ENCODE peak calls at places on chromosomes 1 and 21, in eight cellular contexts. One of them, this sample, is unnamed.

GRCh38 chr1:119068427-119068826 is 72.0 kb downstream of the WARS2 start:
- DNase-seq in naive B cell: no peak
- DNase-seq in stimulated activated CD8-positive, alpha-beta memory T cell treated with anti-CD3 and anti-CD28 coated beads, Interleukin-7, amount 100 ng/mL, for 1 hour: no peak
- DNase-seq in natural killer cell: no peak
- DNase-seq in GDM1: no peak
- DNase-seq in hippocampal formation: no peak
- DNase-seq in HTR-8/SVneo: no peak
- DNase-seq in left ventricle myocardium inferior: no peak
- DNase-seq in this sample: no peak

GRCh38 chr1:39688706-39689105 is 2.5 kb downstream of the HPCAL4 start:
- DNase-seq in naive B cell: no peak
- DNase-seq in stimulated activated CD8-positive, alpha-beta memory T cell treated with anti-CD3 and anti-CD28 coated beads, Interleukin-7, amount 100 ng/mL, for 1 hour: no peak
- DNase-seq in natural killer cell: no peak
- DNase-seq in GDM1: no peak
- DNase-seq in hippocampal formation: no peak
- DNase-seq in HTR-8/SVneo: no peak
- DNase-seq in left ventricle myocardium inferior: no peak
- DNase-seq in this sample: no peak

GRCh38 chr1:92953491-92953890 is 7.8 kb downstream of the DIPK1A start:
- DNase-seq in naive B cell: peak
- DNase-seq in stimulated activated CD8-positive, alpha-beta memory T cell treated with anti-CD3 and anti-CD28 coated beads, Interleukin-7, amount 100 ng/mL, for 1 hour: no peak
- DNase-seq in natural killer cell: no peak
- DNase-seq in GDM1: no peak
- DNase-seq in hippocampal formation: no peak
- DNase-seq in HTR-8/SVneo: no peak
- DNase-seq in left ventricle myocardium inferior: no peak
- DNase-seq in this sample: no peak

GRCh38 chr21:36029309-36029708 is 31.0 kb downstream of the SETD4 start:
- DNase-seq in naive B cell: no peak
- DNase-seq in stimulated activated CD8-positive, alpha-beta memory T cell treated with anti-CD3 and anti-CD28 coated beads, Interleukin-7, amount 100 ng/mL, for 1 hour: no peak
- DNase-seq in natural killer cell: no peak
- DNase-seq in GDM1: no peak
- DNase-seq in hippocampal formation: no peak
- DNase-seq in HTR-8/SVneo: no peak
- DNase-seq in left ventricle myocardium inferior: no peak
- DNase-seq in this sample: no peak

GRCh38 chr1:155455588-155456195 is 106.9 kb downstream of the ASH1L start:
- DNase-seq in naive B cell: no peak
- DNase-seq in stimulated activated CD8-positive, alpha-beta memory T cell treated with anti-CD3 and anti-CD28 coated beads, Interleukin-7, amount 100 ng/mL, for 1 hour: no peak
- DNase-seq in natural killer cell: no peak
- DNase-seq in GDM1: no peak
- DNase-seq in hippocampal formation: no peak
- DNase-seq in HTR-8/SVneo: no peak
- DNase-seq in left ventricle myocardium inferior: no peak
- DNase-seq in this sample: no peak

GRCh38 chr1:41758904-41759548 is 159.7 kb downstream of the HIVEP3 start:
- DNase-seq in naive B cell: no peak
- DNase-seq in stimulated activated CD8-positive, alpha-beta memory T cell treated with anti-CD3 and anti-CD28 coated beads, Interleukin-7, amount 100 ng/mL, for 1 hour: no peak
- DNase-seq in natural killer cell: no peak
- DNase-seq in GDM1: no peak
- DNase-seq in hippocampal formation: no peak
- DNase-seq in HTR-8/SVneo: peak
- DNase-seq in left ventricle myocardium inferior: no peak
- DNase-seq in this sample: no peak

GRCh38 chr1:87766737-87767136 is 438.1 kb downstream of the LMO4 start:
- DNase-seq in naive B cell: no peak
- DNase-seq in stimulated activated CD8-positive, alpha-beta memory T cell treated with anti-CD3 and anti-CD28 coated beads, Interleukin-7, amount 100 ng/mL, for 1 hour: no peak
- DNase-seq in natural killer cell: no peak
- DNase-seq in GDM1: no peak
- DNase-seq in hippocampal formation: no peak
- DNase-seq in HTR-8/SVneo: no peak
- DNase-seq in left ventricle myocardium inferior: no peak
- DNase-seq in this sample: no peak

GRCh38 chr1:160061376-160062100 is 8.4 kb downstream of the KCNJ10 start:
- DNase-seq in naive B cell: no peak
- DNase-seq in stimulated activated CD8-positive, alpha-beta memory T cell treated with anti-CD3 and anti-CD28 coated beads, Interleukin-7, amount 100 ng/mL, for 1 hour: no peak
- DNase-seq in natural killer cell: no peak
- DNase-seq in GDM1: no peak
- DNase-seq in hippocampal formation: peak
- DNase-seq in HTR-8/SVneo: peak
- DNase-seq in left ventricle myocardium inferior: no peak
- DNase-seq in this sample: no peak

GRCh38 chr1:88678405-88678804 is 5.7 kb upstream of the PKN2 start:
- DNase-seq in naive B cell: no peak
- DNase-seq in stimulated activated CD8-positive, alpha-beta memory T cell treated with anti-CD3 and anti-CD28 coated beads, Interleukin-7, amount 100 ng/mL, for 1 hour: no peak
- DNase-seq in natural killer cell: no peak
- DNase-seq in GDM1: no peak
- DNase-seq in hippocampal formation: no peak
- DNase-seq in HTR-8/SVneo: no peak
- DNase-seq in left ventricle myocardium inferior: no peak
- DNase-seq in this sample: no peak

GRCh38 chr1:54375331-54376084 is 30.7 kb downstream of the SSBP3 start:
- DNase-seq in naive B cell: no peak
- DNase-seq in stimulated activated CD8-positive, alpha-beta memory T cell treated with anti-CD3 and anti-CD28 coated beads, Interleukin-7, amount 100 ng/mL, for 1 hour: no peak
- DNase-seq in natural killer cell: no peak
- DNase-seq in GDM1: no peak
- DNase-seq in hippocampal formation: no peak
- DNase-seq in HTR-8/SVneo: no peak
- DNase-seq in left ventricle myocardium inferior: no peak
- DNase-seq in this sample: no peak

GRCh38 chr1:6491966-6492365 is 499 bp upstream of the PLEKHG5 start:
- DNase-seq in naive B cell: no peak
- DNase-seq in stimulated activated CD8-positive, alpha-beta memory T cell treated with anti-CD3 and anti-CD28 coated beads, Interleukin-7, amount 100 ng/mL, for 1 hour: no peak
- DNase-seq in natural killer cell: no peak
- DNase-seq in GDM1: no peak
- DNase-seq in hippocampal formation: no peak
- DNase-seq in HTR-8/SVneo: no peak
- DNase-seq in left ventricle myocardium inferior: no peak
- DNase-seq in this sample: no peak

GRCh38 chr1:7932524-7933149 is 8.0 kb downstream of the TNFRSF9 start:
- DNase-seq in naive B cell: no peak
- DNase-seq in stimulated activated CD8-positive, alpha-beta memory T cell treated with anti-CD3 and anti-CD28 coated beads, Interleukin-7, amount 100 ng/mL, for 1 hour: no peak
- DNase-seq in natural killer cell: no peak
- DNase-seq in GDM1: no peak
- DNase-seq in hippocampal formation: no peak
- DNase-seq in HTR-8/SVneo: no peak
- DNase-seq in left ventricle myocardium inferior: no peak
- DNase-seq in this sample: no peak

GRCh38 chr1:98677288-98677687 is 15.8 kb downstream of the SNX7 start:
- DNase-seq in naive B cell: no peak
- DNase-seq in stimulated activated CD8-positive, alpha-beta memory T cell treated with anti-CD3 and anti-CD28 coated beads, Interleukin-7, amount 100 ng/mL, for 1 hour: no peak
- DNase-seq in natural killer cell: no peak
- DNase-seq in GDM1: no peak
- DNase-seq in hippocampal formation: no peak
- DNase-seq in HTR-8/SVneo: peak
- DNase-seq in left ventricle myocardium inferior: no peak
- DNase-seq in this sample: no peak

GRCh38 chr1:23591460-23592208 is 32.3 kb upstream of the ID3 start:
- DNase-seq in naive B cell: peak
- DNase-seq in stimulated activated CD8-positive, alpha-beta memory T cell treated with anti-CD3 and anti-CD28 coated beads, Interleukin-7, amount 100 ng/mL, for 1 hour: no peak
- DNase-seq in natural killer cell: no peak
- DNase-seq in GDM1: peak
- DNase-seq in hippocampal formation: no peak
- DNase-seq in HTR-8/SVneo: no peak
- DNase-seq in left ventricle myocardium inferior: no peak
- DNase-seq in this sample: no peak

GRCh38 chr1:174445817-174446216 is 1.9 kb upstream of the GPR52 start:
- DNase-seq in naive B cell: no peak
- DNase-seq in stimulated activated CD8-positive, alpha-beta memory T cell treated with anti-CD3 and anti-CD28 coated beads, Interleukin-7, amount 100 ng/mL, for 1 hour: no peak
- DNase-seq in natural killer cell: no peak
- DNase-seq in GDM1: no peak
- DNase-seq in hippocampal formation: no peak
- DNase-seq in HTR-8/SVneo: no peak
- DNase-seq in left ventricle myocardium inferior: no peak
- DNase-seq in this sample: no peak

GRCh38 chr1:73761559-73761958 is 436.4 kb downstream of the LRRIQ3 start:
- DNase-seq in naive B cell: no peak
- DNase-seq in stimulated activated CD8-positive, alpha-beta memory T cell treated with anti-CD3 and anti-CD28 coated beads, Interleukin-7, amount 100 ng/mL, for 1 hour: no peak
- DNase-seq in natural killer cell: no peak
- DNase-seq in GDM1: no peak
- DNase-seq in hippocampal formation: no peak
- DNase-seq in HTR-8/SVneo: no peak
- DNase-seq in left ventricle myocardium inferior: no peak
- DNase-seq in this sample: no peak

GRCh38 chr1:108570128-108570527 is 10.2 kb downstream of the EEIG2 start:
- DNase-seq in naive B cell: no peak
- DNase-seq in stimulated activated CD8-positive, alpha-beta memory T cell treated with anti-CD3 and anti-CD28 coated beads, Interleukin-7, amount 100 ng/mL, for 1 hour: no peak
- DNase-seq in natural killer cell: no peak
- DNase-seq in GDM1: peak
- DNase-seq in hippocampal formation: peak
- DNase-seq in HTR-8/SVneo: no peak
- DNase-seq in left ventricle myocardium inferior: no peak
- DNase-seq in this sample: no peak

GRCh38 chr1:204288061-204288588 is 71.6 kb downstream of the PLEKHA6 start:
- DNase-seq in naive B cell: no peak
- DNase-seq in stimulated activated CD8-positive, alpha-beta memory T cell treated with anti-CD3 and anti-CD28 coated beads, Interleukin-7, amount 100 ng/mL, for 1 hour: no peak
- DNase-seq in natural killer cell: no peak
- DNase-seq in GDM1: peak
- DNase-seq in hippocampal formation: no peak
- DNase-seq in HTR-8/SVneo: peak
- DNase-seq in left ventricle myocardium inferior: peak
- DNase-seq in this sample: no peak

GRCh38 chr1:115426271-115426771 is 88.3 kb upstream of the NGF start:
- DNase-seq in naive B cell: no peak
- DNase-seq in stimulated activated CD8-positive, alpha-beta memory T cell treated with anti-CD3 and anti-CD28 coated beads, Interleukin-7, amount 100 ng/mL, for 1 hour: no peak
- DNase-seq in natural killer cell: no peak
- DNase-seq in GDM1: peak
- DNase-seq in hippocampal formation: no peak
- DNase-seq in HTR-8/SVneo: peak
- DNase-seq in left ventricle myocardium inferior: peak
- DNase-seq in this sample: no peak

GRCh38 chr1:231929311-231929710 is 302.7 kb downstream of the DISC1 start:
- DNase-seq in naive B cell: no peak
- DNase-seq in stimulated activated CD8-positive, alpha-beta memory T cell treated with anti-CD3 and anti-CD28 coated beads, Interleukin-7, amount 100 ng/mL, for 1 hour: no peak
- DNase-seq in natural killer cell: no peak
- DNase-seq in GDM1: no peak
- DNase-seq in hippocampal formation: no peak
- DNase-seq in HTR-8/SVneo: no peak
- DNase-seq in left ventricle myocardium inferior: no peak
- DNase-seq in this sample: no peak

GRCh38 chr1:161763522-161764098 is 2.5 kb upstream of the ATF6 start:
- DNase-seq in naive B cell: peak
- DNase-seq in stimulated activated CD8-positive, alpha-beta memory T cell treated with anti-CD3 and anti-CD28 coated beads, Interleukin-7, amount 100 ng/mL, for 1 hour: no peak
- DNase-seq in natural killer cell: no peak
- DNase-seq in GDM1: no peak
- DNase-seq in hippocampal formation: no peak
- DNase-seq in HTR-8/SVneo: no peak
- DNase-seq in left ventricle myocardium inferior: no peak
- DNase-seq in this sample: peak

GRCh38 chr1:45394342-45394741 is 54.1 kb upstream of the MUTYH start:
- DNase-seq in naive B cell: peak
- DNase-seq in stimulated activated CD8-positive, alpha-beta memory T cell treated with anti-CD3 and anti-CD28 coated beads, Interleukin-7, amount 100 ng/mL, for 1 hour: no peak
- DNase-seq in natural killer cell: no peak
- DNase-seq in GDM1: no peak
- DNase-seq in hippocampal formation: no peak
- DNase-seq in HTR-8/SVneo: no peak
- DNase-seq in left ventricle myocardium inferior: no peak
- DNase-seq in this sample: no peak

GRCh38 chr1:194062962-194063361 is 876.5 kb upstream of the B3GALT2 start:
- DNase-seq in naive B cell: no peak
- DNase-seq in stimulated activated CD8-positive, alpha-beta memory T cell treated with anti-CD3 and anti-CD28 coated beads, Interleukin-7, amount 100 ng/mL, for 1 hour: no peak
- DNase-seq in natural killer cell: no peak
- DNase-seq in GDM1: no peak
- DNase-seq in hippocampal formation: no peak
- DNase-seq in HTR-8/SVneo: no peak
- DNase-seq in left ventricle myocardium inferior: no peak
- DNase-seq in this sample: no peak

GRCh38 chr1:151352001-151352718 is 5.1 kb upstream of the RFX5 start:
- DNase-seq in naive B cell: no peak
- DNase-seq in stimulated activated CD8-positive, alpha-beta memory T cell treated with anti-CD3 and anti-CD28 coated beads, Interleukin-7, amount 100 ng/mL, for 1 hour: no peak
- DNase-seq in natural killer cell: no peak
- DNase-seq in GDM1: no peak
- DNase-seq in hippocampal formation: no peak
- DNase-seq in HTR-8/SVneo: no peak
- DNase-seq in left ventricle myocardium inferior: no peak
- DNase-seq in this sample: no peak

GRCh38 chr1:152745289-152745704 is 12.5 kb upstream of the KPRP start:
- DNase-seq in naive B cell: no peak
- DNase-seq in stimulated activated CD8-positive, alpha-beta memory T cell treated with anti-CD3 and anti-CD28 coated beads, Interleukin-7, amount 100 ng/mL, for 1 hour: no peak
- DNase-seq in natural killer cell: no peak
- DNase-seq in GDM1: no peak
- DNase-seq in hippocampal formation: no peak
- DNase-seq in HTR-8/SVneo: no peak
- DNase-seq in left ventricle myocardium inferior: no peak
- DNase-seq in this sample: no peak

GRCh38 chr1:230114245-230114651 is 47.2 kb downstream of the GALNT2 start:
- DNase-seq in naive B cell: no peak
- DNase-seq in stimulated activated CD8-positive, alpha-beta memory T cell treated with anti-CD3 and anti-CD28 coated beads, Interleukin-7, amount 100 ng/mL, for 1 hour: no peak
- DNase-seq in natural killer cell: no peak
- DNase-seq in GDM1: no peak
- DNase-seq in hippocampal formation: no peak
- DNase-seq in HTR-8/SVneo: no peak
- DNase-seq in left ventricle myocardium inferior: no peak
- DNase-seq in this sample: no peak

GRCh38 chr1:227808566-227808965 is 6.9 kb upstream of the PRSS38 start:
- DNase-seq in naive B cell: no peak
- DNase-seq in stimulated activated CD8-positive, alpha-beta memory T cell treated with anti-CD3 and anti-CD28 coated beads, Interleukin-7, amount 100 ng/mL, for 1 hour: no peak
- DNase-seq in natural killer cell: no peak
- DNase-seq in GDM1: no peak
- DNase-seq in hippocampal formation: no peak
- DNase-seq in HTR-8/SVneo: no peak
- DNase-seq in left ventricle myocardium inferior: no peak
- DNase-seq in this sample: no peak

GRCh38 chr1:218080818-218081217 is 204.3 kb upstream of the RRP15 start:
- DNase-seq in naive B cell: no peak
- DNase-seq in stimulated activated CD8-positive, alpha-beta memory T cell treated with anti-CD3 and anti-CD28 coated beads, Interleukin-7, amount 100 ng/mL, for 1 hour: no peak
- DNase-seq in natural killer cell: no peak
- DNase-seq in GDM1: no peak
- DNase-seq in hippocampal formation: no peak
- DNase-seq in HTR-8/SVneo: no peak
- DNase-seq in left ventricle myocardium inferior: no peak
- DNase-seq in this sample: no peak

GRCh38 chr1:53681647-53682368 is 57.2 kb downstream of the GLIS1 start:
- DNase-seq in naive B cell: no peak
- DNase-seq in stimulated activated CD8-positive, alpha-beta memory T cell treated with anti-CD3 and anti-CD28 coated beads, Interleukin-7, amount 100 ng/mL, for 1 hour: peak
- DNase-seq in natural killer cell: peak
- DNase-seq in GDM1: peak
- DNase-seq in hippocampal formation: no peak
- DNase-seq in HTR-8/SVneo: no peak
- DNase-seq in left ventricle myocardium inferior: peak
- DNase-seq in this sample: no peak

GRCh38 chr1:241849345-241849695 is 1.3 kb downstream of the EXO1 start:
- DNase-seq in naive B cell: no peak
- DNase-seq in stimulated activated CD8-positive, alpha-beta memory T cell treated with anti-CD3 and anti-CD28 coated beads, Interleukin-7, amount 100 ng/mL, for 1 hour: no peak
- DNase-seq in natural killer cell: no peak
- DNase-seq in GDM1: no peak
- DNase-seq in hippocampal formation: no peak
- DNase-seq in HTR-8/SVneo: no peak
- DNase-seq in left ventricle myocardium inferior: no peak
- DNase-seq in this sample: no peak